ENCODE peak calls at places on chromosomes 13 and 19, in seven cellular contexts. One of them, this sample, is unnamed.

GRCh38 chr19:49403404-49404187 is 15.5 kb downstream of the KASH5 start:
- DNase-seq in A549: no peak
- DNase-seq in heart left ventricle: no peak
- DNase-seq in body of pancreas: no peak
- DNase-seq in ovary: no peak
- DNase-seq in testis: no peak
- DNase-seq in stomach: no peak
- DNase-seq in this sample: peak; percentile 10

GRCh38 chr13:99629641-99630040 is 128.4 kb downstream of the TM9SF2 start:
- DNase-seq in testis: no peak
- DNase-seq in heart left ventricle: no peak
- DNase-seq in stomach: no peak
- DNase-seq in body of pancreas: no peak
- DNase-seq in ovary: no peak
- DNase-seq in A549: no peak
- DNase-seq in this sample: no peak

GRCh38 chr19:2967972-2968371 is 9.4 kb upstream of the TLE6 start:
- DNase-seq in A549: no peak
- DNase-seq in ovary: no peak
- DNase-seq in testis: no peak
- DNase-seq in stomach: no peak
- DNase-seq in body of pancreas: no peak
- DNase-seq in heart left ventricle: no peak
- DNase-seq in this sample: no peak

GRCh38 chr13:95485045-95485517 is 67.4 kb upstream of the CLDN10 start:
- DNase-seq in stomach: no peak
- DNase-seq in body of pancreas: no peak
- DNase-seq in heart left ventricle: no peak
- DNase-seq in testis: no peak
- DNase-seq in ovary: no peak
- DNase-seq in A549: peak; percentile 34
- DNase-seq in this sample: no peak

GRCh38 chr13:40406405-40407138 is 259.9 kb downstream of the FOXO1 start:
- DNase-seq in heart left ventricle: no peak
- DNase-seq in A549: peak; percentile 83
- DNase-seq in testis: no peak
- DNase-seq in stomach: no peak
- DNase-seq in body of pancreas: no peak
- DNase-seq in ovary: no peak
- DNase-seq in this sample: no peak

GRCh38 chr13:51523082-51523518 is 61.2 kb upstream of the WDFY2 start:
- DNase-seq in body of pancreas: no peak
- DNase-seq in testis: peak; percentile 21
- DNase-seq in heart left ventricle: no peak
- DNase-seq in A549: peak; percentile 76
- DNase-seq in ovary: no peak
- DNase-seq in stomach: no peak
- DNase-seq in this sample: peak; percentile 23

GRCh38 chr19:37218592-37218935 is 550 bp downstream of the ZNF383 start:
- DNase-seq in heart left ventricle: no peak
- DNase-seq in stomach: no peak
- DNase-seq in ovary: no peak
- DNase-seq in A549: no peak
- DNase-seq in testis: no peak
- DNase-seq in body of pancreas: no peak
- DNase-seq in this sample: no peak

GRCh38 chr19:5115771-5116202 is 146.9 kb downstream of the KDM4B start:
- DNase-seq in stomach: no peak
- DNase-seq in heart left ventricle: no peak
- DNase-seq in body of pancreas: no peak
- DNase-seq in A549: no peak
- DNase-seq in ovary: no peak
- DNase-seq in testis: no peak
- DNase-seq in this sample: no peak

GRCh38 chr13:104534847-104535246 is 1468.6 kb upstream of the SLC10A2 start:
- DNase-seq in stomach: no peak
- DNase-seq in body of pancreas: no peak
- DNase-seq in ovary: no peak
- DNase-seq in testis: peak; percentile 55
- DNase-seq in heart left ventricle: no peak
- DNase-seq in A549: peak; percentile 21
- DNase-seq in this sample: no peak

GRCh38 chr19:47418595-47419036 is 711 bp downstream of the MEIS3 start:
- DNase-seq in testis: no peak
- DNase-seq in A549: no peak
- DNase-seq in stomach: no peak
- DNase-seq in heart left ventricle: no peak
- DNase-seq in body of pancreas: no peak
- DNase-seq in ovary: no peak
- DNase-seq in this sample: no peak

GRCh38 chr19:18173572-18174294 is at the start of gene IFI30:
- DNase-seq in body of pancreas: peak; percentile 87
- DNase-seq in testis: peak; percentile 62
- DNase-seq in heart left ventricle: peak; percentile 90
- DNase-seq in ovary: peak; percentile 78
- DNase-seq in A549: peak; percentile 45
- DNase-seq in stomach: peak; percentile 96
- DNase-seq in this sample: peak; percentile 91

GRCh38 chr19:50894478-50895356 is 16.5 kb downstream of the KLK4 start:
- DNase-seq in testis: no peak
- DNase-seq in A549: no peak
- DNase-seq in heart left ventricle: no peak
- DNase-seq in stomach: no peak
- DNase-seq in ovary: no peak
- DNase-seq in body of pancreas: no peak
- DNase-seq in this sample: peak; percentile 84

GRCh38 chr13:40732658-40733057 is 38.3 kb downstream of the MRPS31 start:
- DNase-seq in body of pancreas: no peak
- DNase-seq in ovary: no peak
- DNase-seq in heart left ventricle: no peak
- DNase-seq in A549: no peak
- DNase-seq in stomach: no peak
- DNase-seq in testis: no peak
- DNase-seq in this sample: no peak

GRCh38 chr13:106619688-106620555 is 52.0 kb upstream of the ARGLU1 start:
- DNase-seq in testis: peak; percentile 57
- DNase-seq in body of pancreas: peak; percentile 24
- DNase-seq in ovary: peak; percentile 36
- DNase-seq in A549: peak; percentile 51
- DNase-seq in heart left ventricle: no peak
- DNase-seq in stomach: no peak
- DNase-seq in this sample: peak; percentile 34

DNA sequence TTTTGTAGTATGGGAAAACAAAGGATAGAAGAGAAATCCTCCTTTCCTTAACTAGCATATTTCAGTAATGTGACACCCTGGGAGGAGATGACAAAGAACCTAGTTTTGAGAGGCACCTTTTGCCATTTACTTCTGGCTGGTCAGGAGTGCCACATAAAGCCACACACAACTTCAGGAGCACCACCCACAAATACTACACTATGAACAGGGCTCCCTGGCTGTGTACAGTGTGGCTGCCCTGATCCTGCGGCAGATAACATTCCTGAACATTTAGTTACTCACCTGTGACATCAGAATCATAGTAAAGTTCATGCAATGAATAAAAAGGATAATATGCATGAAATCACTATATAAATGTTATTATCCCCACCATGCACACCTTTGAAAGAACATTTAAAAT is 17.4 kb upstream of the IRS2 start:
- DNase-seq in A549: no peak
- DNase-seq in testis: no peak
- DNase-seq in ovary: no peak
- DNase-seq in heart left ventricle: no peak
- DNase-seq in body of pancreas: no peak
- DNase-seq in stomach: peak; percentile 51
- DNase-seq in this sample: no peak
- H3K27ac ChIP-seq in A549: no peak overlapping the region
- H3K27ac ChIP-seq in testis: no peak overlapping the region
- H3K27ac ChIP-seq in ovary: no peak overlapping the region
- H3K27ac ChIP-seq in heart left ventricle: no peak overlapping the region
- H3K27ac ChIP-seq in body of pancreas: no peak overlapping the region
- H3K27ac ChIP-seq in stomach: peak overlapping the region; percentile 43
- H3K27ac ChIP-seq in this sample: no peak overlapping the region

GRCh38 chr19:34549833-34550232 is 68.3 kb downstream of the WTIP start:
- DNase-seq in ovary: no peak
- DNase-seq in testis: no peak
- DNase-seq in body of pancreas: no peak
- DNase-seq in A549: no peak
- DNase-seq in stomach: no peak
- DNase-seq in heart left ventricle: no peak
- DNase-seq in this sample: no peak

GRCh38 chr19:34560229-34560628 is 78.7 kb downstream of the WTIP start:
- DNase-seq in body of pancreas: no peak
- DNase-seq in heart left ventricle: no peak
- DNase-seq in stomach: no peak
- DNase-seq in ovary: no peak
- DNase-seq in A549: no peak
- DNase-seq in testis: no peak
- DNase-seq in this sample: no peak

GRCh38 chr19:34556500-34556899 is 74.9 kb downstream of the WTIP start:
- DNase-seq in ovary: no peak
- DNase-seq in A549: peak; percentile 27
- DNase-seq in heart left ventricle: no peak
- DNase-seq in testis: peak; percentile 62
- DNase-seq in body of pancreas: peak; percentile 65
- DNase-seq in stomach: no peak
- DNase-seq in this sample: no peak

GRCh38 chr19:34559045-34559444 is 77.5 kb downstream of the WTIP start:
- DNase-seq in stomach: no peak
- DNase-seq in A549: no peak
- DNase-seq in body of pancreas: peak; percentile 38
- DNase-seq in ovary: no peak
- DNase-seq in testis: no peak
- DNase-seq in heart left ventricle: no peak
- DNase-seq in this sample: no peak

DNA sequence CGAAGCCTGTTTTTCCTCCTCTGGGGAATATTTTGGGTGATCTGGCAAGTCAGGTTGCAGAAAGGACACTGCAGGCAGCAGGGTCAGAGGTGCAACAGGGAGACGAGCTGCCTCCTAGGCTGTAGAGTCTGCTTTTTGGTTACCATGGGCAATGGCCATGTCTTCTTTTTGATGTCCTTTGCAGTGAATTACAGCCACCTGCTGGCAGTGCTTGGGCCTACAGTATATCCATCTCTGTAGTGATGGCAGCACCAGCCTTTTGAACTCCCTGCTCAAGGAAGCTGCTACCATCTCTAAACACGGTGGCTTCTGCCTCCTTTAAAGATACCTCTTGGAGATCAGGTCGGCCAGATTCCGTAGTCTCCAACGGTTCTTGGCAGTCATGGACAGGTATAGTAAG is 73.9 kb downstream of the WTIP start:
- DNase-seq in heart left ventricle: no peak
- DNase-seq in stomach: no peak
- DNase-seq in ovary: no peak
- DNase-seq in testis: no peak
- DNase-seq in A549: peak; percentile 64
- DNase-seq in body of pancreas: no peak
- DNase-seq in this sample: no peak
- TF ChIP-seq CTCF in heart left ventricle: peak; percentile 21
- TF ChIP-seq CTCF in stomach: no peak
- TF ChIP-seq CTCF in ovary: no peak
- TF ChIP-seq CTCF in testis: no peak
- TF ChIP-seq CTCF in A549: peak; percentile 15
- TF ChIP-seq CTCF in body of pancreas: no peak
- TF ChIP-seq CTCF in this sample: no peak

DNA sequence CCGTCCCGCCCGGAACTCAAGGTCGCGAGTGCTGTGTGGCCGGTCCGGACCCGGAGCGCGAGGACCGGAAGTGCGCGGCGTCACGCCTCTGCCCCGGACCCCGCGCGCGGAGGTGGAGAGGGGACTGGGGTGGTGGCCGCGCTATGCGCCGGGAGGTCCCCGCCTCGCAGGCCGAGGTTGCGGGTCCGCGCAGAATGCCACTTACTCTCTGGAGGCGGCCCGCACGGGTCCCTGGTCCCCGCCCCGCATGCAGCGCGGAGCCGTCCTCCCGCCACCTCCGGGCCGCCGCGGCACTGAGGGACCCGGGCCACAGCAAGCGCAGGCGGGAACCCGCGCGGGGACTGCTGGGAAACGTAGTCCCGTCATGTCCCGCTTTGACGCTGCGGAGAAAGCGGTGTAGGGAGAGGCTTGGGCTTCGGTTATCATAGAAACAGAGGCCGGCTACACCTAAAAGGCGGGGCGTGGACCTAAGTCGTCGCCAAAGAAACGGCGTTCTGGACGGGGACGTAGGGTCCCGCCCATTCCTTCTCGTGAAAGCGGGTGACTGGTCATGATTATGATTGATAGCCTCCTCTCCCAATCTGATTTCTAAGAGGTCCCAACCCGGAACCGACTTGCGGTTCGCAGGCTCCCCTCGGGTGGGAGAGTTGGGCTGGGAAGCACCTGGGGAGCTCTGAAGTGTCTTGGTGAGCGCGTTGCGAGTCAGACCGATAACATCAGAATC is at the start of gene ZNF837:
- DNase-seq in testis: peak; percentile 99
- DNase-seq in heart left ventricle: peak; percentile 99
- DNase-seq in A549: peak; percentile 100
- DNase-seq in ovary: peak; percentile 98
- DNase-seq in body of pancreas: peak; percentile 99
- DNase-seq in stomach: peak; percentile 99
- DNase-seq in this sample: peak; percentile 99
- TF ChIP-seq POLR2A in testis: no peak
- TF ChIP-seq POLR2A in heart left ventricle: peak; percentile 75
- TF ChIP-seq POLR2A in A549: peak; percentile 53
- TF ChIP-seq POLR2A in ovary: peak; percentile 80
- TF ChIP-seq POLR2A in body of pancreas: peak; percentile 87
- TF ChIP-seq POLR2A in stomach: no peak
- TF ChIP-seq POLR2A in this sample: peak; percentile 90

DNA sequence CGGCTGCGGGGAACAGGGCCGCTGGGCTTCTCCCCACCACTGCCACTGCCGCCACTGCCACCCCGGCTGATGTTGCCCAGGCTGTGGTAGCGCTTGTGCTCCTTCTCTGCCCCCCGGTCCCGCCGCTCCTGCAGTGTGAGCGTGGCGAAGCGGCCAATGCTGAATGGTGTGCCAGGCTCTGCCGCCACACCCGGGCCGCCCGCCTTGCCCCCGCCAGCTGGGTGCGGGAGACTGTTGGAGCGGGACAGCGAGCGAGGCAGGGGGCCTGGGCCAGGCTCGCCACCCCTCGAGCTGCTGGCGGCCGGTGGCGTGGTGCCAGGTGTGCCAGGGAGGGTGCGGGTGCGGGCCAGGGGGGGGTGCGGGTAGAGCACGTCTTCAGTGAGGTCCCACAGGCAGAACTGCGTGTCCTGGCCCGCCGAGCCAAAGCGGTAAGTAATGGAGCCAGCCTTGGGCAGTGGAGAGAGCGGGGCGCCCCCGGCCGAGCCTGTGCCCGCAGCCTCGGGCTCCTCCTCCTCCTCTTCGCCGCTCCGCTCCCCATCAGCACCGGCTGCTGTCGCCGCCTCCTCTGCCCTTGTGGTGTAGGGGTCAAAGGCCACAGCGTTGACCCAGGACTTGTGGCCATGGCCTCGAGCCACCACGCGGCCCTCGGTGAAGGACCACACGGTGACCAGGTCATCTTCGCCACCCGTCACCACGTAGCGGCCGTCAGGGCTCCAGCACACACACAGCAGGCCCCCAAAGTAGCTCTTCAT is 3.7 kb upstream of the DMPK start:
- DNase-seq in body of pancreas: no peak
- DNase-seq in A549: no peak
- DNase-seq in heart left ventricle: no peak
- DNase-seq in testis: no peak
- DNase-seq in stomach: no peak
- DNase-seq in ovary: peak; percentile 50
- DNase-seq in this sample: no peak
- H3K27ac ChIP-seq in body of pancreas: no peak overlapping the region
- H3K27ac ChIP-seq in A549: no peak overlapping the region
- H3K27ac ChIP-seq in heart left ventricle: peak overlapping the region; percentile 93
- H3K27ac ChIP-seq in testis: no peak overlapping the region
- H3K27ac ChIP-seq in stomach: no peak overlapping the region
- H3K27ac ChIP-seq in ovary: no peak overlapping the region
- H3K27ac ChIP-seq in this sample: no peak overlapping the region

This sample was measured in thyroid gland.